ENCODE peak calls at places on chromosome 11, in eight cellular contexts. H, Q, W, L, F, K, X and C are unnamed samples. For H3K4me1 and H3K27me3, the result is how much of the 10 kb centered on the place peaks cover.

GRCh38 chr11:121587182-121587581 is 134.4 kb upstream of the SORL1-AS1 start:
- DNase-seq in H (no peak), Q (no peak), W (no peak), L (no peak), F (no peak), K (no peak), X (no peak), C (no peak)

GRCh38 chr11:10485646-10486045 is 30.6 kb downstream of the AMPD3 start:
- DNase-seq in H (no peak), Q (no peak), W (no peak), L (no peak), F (no peak), K (peak), X (no peak), C (peak)

GRCh38 chr11:134230339-134230738 is 5.9 kb downstream of the VPS26B start:
- DNase-seq in H (no peak), Q (no peak), W (no peak), L (no peak), F (no peak), K (no peak), X (no peak), C (no peak)

GRCh38 chr11:81874627-81875026 is 859.0 kb downstream of the FAM181B start:
- DNase-seq in H (peak), Q (no peak), W (peak), L (no peak), F (peak), K (no peak), X (no peak), C (no peak)

GRCh38 chr11:27293500-27294417 is 69.3 kb downstream of the CCDC34 start:
- DNase-seq in H (no peak), Q (no peak), W (no peak), L (no peak), F (no peak), K (no peak), X (peak), C (no peak)

GRCh38 chr11:119094816-119095065 is 6.9 kb downstream of the DPAGT1 start:
- DNase-seq in H (no peak), Q (peak), W (peak), L (peak), F (peak), K (peak), X (peak), C (peak)

GRCh38 chr11:43316451-43316850 is 4.7 kb downstream of the API5 start:
- DNase-seq in H (peak), Q (no peak), W (no peak), L (no peak), F (no peak), K (no peak), X (peak), C (no peak)

GRCh38 chr11:62727007-62727832 is at the start of gene HNRNPUL2:
- DNase-seq in H (peak), Q (peak), W (peak), L (peak), F (peak), K (peak), X (peak), C (peak)

GRCh38 chr11:113311536-113311935 is 2.8 kb upstream of the TTC12 start:
- DNase-seq in H (no peak), Q (no peak), W (no peak), L (no peak), F (no peak), K (no peak), X (peak), C (no peak)

GRCh38 chr11:85930879-85931366 is 75.7 kb downstream of the CCDC83 start:
- DNase-seq in H (no peak), Q (no peak), W (no peak), L (no peak), F (no peak), K (no peak), X (no peak), C (no peak)

GRCh38 chr11:112513936-112514716 is 253.5 kb upstream of the PLET1 start:
- DNase-seq in H (no peak), Q (no peak), W (no peak), L (no peak), F (no peak), K (no peak), X (no peak), C (no peak)

GRCh38 chr11:78370406-78371172 is 47.0 kb downstream of the GAB2 start:
- DNase-seq in H (no peak), Q (peak), W (no peak), L (no peak), F (no peak), K (no peak), X (peak), C (no peak)

GRCh38 chr11:128291835-128292234 is 295.5 kb downstream of the ETS1 start:
- DNase-seq in H (no peak), Q (no peak), W (peak), L (no peak), F (no peak), K (no peak), X (no peak), C (no peak)

GRCh38 chr11:10878408-10879214 is 20.8 kb upstream of the ZBED5 start:
- DNase-seq in H (peak), Q (no peak), W (peak), L (no peak), F (peak), K (no peak), X (peak), C (no peak)

GRCh38 chr11:1203505-1204271 is 19.2 kb upstream of the MUC5B start:
- DNase-seq in H (no peak), Q (no peak), W (no peak), L (peak), F (no peak), K (no peak), X (no peak), C (peak)

GRCh38 chr11:17634776-17635550 is 84.4 kb upstream of the MYOD1 start:
- DNase-seq in H (no peak), Q (no peak), W (no peak), L (no peak), F (no peak), K (no peak), X (no peak), C (no peak)

GRCh38 chr11:109229682-109230081 is 192.3 kb upstream of the C11orf87 start:
- DNase-seq in H (no peak), Q (no peak), W (no peak), L (no peak), F (no peak), K (no peak), X (no peak), C (no peak)

GRCh38 chr11:124174001-124174400 is 9.1 kb upstream of the OR10D3 start:
- DNase-seq in H (no peak), Q (no peak), W (no peak), L (no peak), F (peak), K (peak), X (peak), C (no peak)

GRCh38 chr11:77299528-77299993 is 1.9 kb downstream of the GDPD4 start:
- DNase-seq in H (no peak), Q (no peak), W (no peak), L (no peak), F (no peak), K (no peak), X (peak), C (no peak)

GRCh38 chr11:13012037-13012693 is 3.0 kb downstream of the RASSF10 start:
- DNase-seq in H (no peak), Q (peak), W (no peak), L (no peak), F (peak), K (no peak), X (no peak), C (no peak)

GRCh38 chr11:134854391-134854991 is 442.4 kb upstream of the B3GAT1 start:
- DNase-seq in H (no peak), Q (no peak), W (no peak), L (no peak), F (no peak), K (no peak), X (no peak), C (no peak)

GRCh38 chr11:46253258-46254134 is 24.0 kb upstream of the CREB3L1 start:
- DNase-seq in H (no peak), Q (no peak), W (no peak), L (no peak), F (no peak), K (no peak), X (no peak), C (no peak)

GRCh38 chr11:34964610-34965331 is 48.4 kb downstream of the PDHX start:
- DNase-seq in H (no peak), Q (no peak), W (no peak), L (no peak), F (no peak), K (no peak), X (no peak), C (no peak)

GRCh38 chr11:75326439-75326810 is 25.0 kb downstream of the ARRB1 start:
- DNase-seq in H (no peak), Q (no peak), W (no peak), L (no peak), F (no peak), K (no peak), X (no peak), C (no peak)

GRCh38 chr11:115607621-115608191 is 103.5 kb upstream of the CADM1 start:
- DNase-seq in H (no peak), Q (no peak), W (no peak), L (peak), F (peak), K (no peak), X (no peak), C (no peak)

GRCh38 chr11:35598254-35599125 is 19.8 kb upstream of the FJX1 start:
- DNase-seq in H (no peak), Q (no peak), W (no peak), L (no peak), F (no peak), K (no peak), X (peak), C (no peak)

GRCh38 chr11:3218483-3219280 is at the start of gene MRGPRG:
- DNase-seq in H (no peak), Q (peak), W (no peak), L (peak), F (no peak), K (peak), X (no peak), C (peak)

DNA sequence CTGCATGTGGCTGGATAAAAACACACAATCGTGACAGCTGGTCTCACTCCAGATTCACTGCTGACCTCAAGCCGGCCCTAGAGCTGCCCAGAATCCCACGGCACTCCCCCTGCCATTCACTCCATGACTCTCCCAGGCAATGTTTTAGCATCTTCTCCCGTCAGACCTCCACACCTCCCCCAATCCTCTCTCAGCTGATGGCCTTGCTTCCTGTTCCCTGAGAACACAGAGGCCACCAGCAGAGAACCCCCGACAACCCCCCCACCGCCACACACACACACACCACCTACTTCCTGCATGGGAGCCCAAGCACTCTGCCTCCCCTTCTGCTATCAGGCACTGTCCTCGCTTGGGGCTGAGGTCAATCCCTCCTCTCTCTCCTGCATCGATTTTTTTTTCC is 9.3 kb downstream of the TNKS1BP1 start:
- DNase-seq in H (peak), Q (no peak), W (no peak), L (no peak), F (no peak), K (peak), X (peak), C (no peak)
- H3K4me1 ChIP-seq in H (under half), Q (half or more), W (under half), L (half or more), F (under half), K (half or more), X (under half), C (under half)

DNA sequence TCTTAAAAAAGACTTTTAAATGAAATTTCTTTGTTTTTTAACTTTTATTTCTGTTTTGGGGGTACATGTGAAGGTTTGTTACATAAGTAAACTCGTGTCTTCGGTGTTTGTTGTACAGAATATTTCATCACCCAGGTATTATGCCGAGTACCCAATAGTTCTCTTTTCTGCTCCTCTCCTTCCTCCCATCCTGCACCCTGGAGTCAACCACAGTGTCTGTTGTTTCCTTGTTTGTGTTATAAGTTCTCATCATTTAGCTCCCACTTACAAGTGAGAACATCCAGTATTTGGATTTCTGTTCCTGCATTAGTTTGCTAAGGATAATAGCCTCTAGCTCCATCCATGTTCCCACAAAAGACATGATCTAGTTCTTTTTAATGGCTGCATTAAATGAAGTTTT is 1.6 kb upstream of the GSTP1 start:
- DNase-seq in H (no peak), Q (no peak), W (no peak), L (no peak), F (no peak), K (no peak), X (no peak), C (no peak)
- H3K4me3 ChIP-seq in H (no peak), Q (no peak), W (no peak), L (no peak), F (no peak), K (no peak), X (no peak), C (no peak)

GRCh38 chr11:120350637-120351036 is 14.4 kb downstream of the ARHGEF12 start:
- DNase-seq in H (no peak), Q (no peak), W (no peak), L (no peak), F (no peak), K (no peak), X (no peak), C (no peak)
- H3K27me3 ChIP-seq in H (half or more), Q (under half), W (under half), L (under half), F (under half), K (under half), X (under half), C (under half)

GRCh38 chr11:58578136-58578634 is 678 bp upstream of the ZFP91 start:
- DNase-seq in H (peak), Q (peak), W (peak), L (peak), F (peak), K (peak), X (peak), C (peak)
- H3K4me1 ChIP-seq in H (half or more), Q (half or more), W (half or more), L (half or more), F (under half), K (half or more), X (under half), C (under half)

GRCh38 chr11:7486731-7487130 is 1.4 kb downstream of the OLFML1 start:
- DNase-seq in H (no peak), Q (no peak), W (no peak), L (no peak), F (peak), K (no peak), X (no peak), C (no peak)

GRCh38 chr11:7487360-7487759 is 2.1 kb downstream of the OLFML1 start:
- DNase-seq in H (no peak), Q (no peak), W (no peak), L (no peak), F (no peak), K (no peak), X (no peak), C (no peak)

GRCh38 chr11:7484645-7485044 is 661 bp upstream of the OLFML1 start:
- DNase-seq in H (no peak), Q (no peak), W (no peak), L (no peak), F (peak), K (no peak), X (no peak), C (no peak)

GRCh38 chr11:7485136-7485853 is at the start of gene OLFML1:
- DNase-seq in H (no peak), Q (no peak), W (no peak), L (peak), F (no peak), K (no peak), X (no peak), C (no peak)

DNA sequence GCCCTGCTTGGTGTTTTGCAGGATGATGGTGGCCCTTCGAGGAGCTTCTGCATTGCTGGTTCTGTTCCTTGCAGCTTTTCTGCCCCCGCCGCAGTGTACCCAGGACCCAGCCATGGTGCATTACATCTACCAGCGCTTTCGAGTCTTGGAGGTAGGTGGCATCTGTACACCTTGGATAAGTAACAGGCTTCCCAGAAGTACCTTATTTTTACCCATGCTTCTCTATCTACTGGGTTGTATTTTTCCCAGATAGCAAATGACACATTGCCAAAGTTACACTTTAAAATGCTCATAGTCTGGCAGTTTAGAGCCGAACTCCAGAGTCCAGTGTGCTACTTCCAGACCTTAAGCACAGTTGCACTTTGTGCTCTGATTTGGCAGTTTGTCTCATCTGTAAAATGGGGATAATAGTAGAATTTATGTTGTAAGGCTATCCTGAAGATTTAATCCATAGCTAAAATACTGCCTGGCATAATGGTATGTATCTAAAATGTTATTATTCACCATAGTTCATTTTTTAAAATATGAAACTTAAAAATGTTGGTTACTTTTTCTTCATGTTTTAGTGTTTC is 634 bp downstream of the OLFML1 start:
- DNase-seq in H (no peak), Q (no peak), W (no peak), L (no peak), F (no peak), K (no peak), X (no peak), C (no peak)
- H3K4me3 ChIP-seq in H (no peak), Q (no peak), W (no peak), L (peak), F (no peak), K (peak), X (no peak), C (peak)